ENCODE peak calls at places on chromosomes 2 and 18, in six cellular contexts. P, O, M, L, J and V are unnamed samples.

GRCh38 chr2:181751266-181752030 is 71.1 kb upstream of the NEUROD1 start:
- DNase-seq in O (no peak), P (no peak), L (no peak), M (no peak), J (no peak), V (no peak)

GRCh38 chr2:40448476-40449079 is 3.3 kb downstream of the SLC8A1 start:
- DNase-seq in O (no peak), J (no peak), M (peak), P (no peak), L (no peak), V (no peak)

GRCh38 chr18:8507361-8507760 is 101.9 kb upstream of the RAB12 start:
- DNase-seq in J (no peak), O (no peak), M (no peak), L (peak), P (no peak), V (peak)

GRCh38 chr2:129849559-129850160 is 129.8 kb upstream of the RAB6C start:
- DNase-seq in P (no peak), O (no peak), J (peak), L (no peak), M (peak), V (no peak)

GRCh38 chr2:233650981-233651380 is 14.7 kb downstream of the UGT1A10 start:
- DNase-seq in O (no peak), P (no peak), J (no peak), L (no peak), M (no peak), V (no peak)

GRCh38 chr18:841647-842370 is 29.8 kb upstream of the YES1 start:
- DNase-seq in P (no peak), O (no peak), J (no peak), M (no peak), L (no peak), V (peak)

GRCh38 chr2:6863792-6864191 is 1.9 kb downstream of the CMPK2 start:
- DNase-seq in J (no peak), M (no peak), L (no peak), P (no peak), O (no peak), V (peak)

GRCh38 chr2:159755788-159756187 is 42.2 kb downstream of the CD302 start:
- DNase-seq in M (peak), L (no peak), O (no peak), J (peak), P (no peak), V (no peak)

GRCh38 chr2:76491503-76491902 is 780.8 kb upstream of the GCFC2 start:
- DNase-seq in M (no peak), J (no peak), P (no peak), O (no peak), L (no peak), V (no peak)

GRCh38 chr18:45764000-45764686 is 40.2 kb downstream of the SLC14A1 start:
- DNase-seq in P (no peak), O (no peak), M (peak), L (no peak), J (peak), V (no peak)

GRCh38 chr2:216404010-216404618 is 8.2 kb upstream of the SMARCAL1 start:
- DNase-seq in J (no peak), P (no peak), O (no peak), M (peak), L (no peak), V (no peak)

GRCh38 chr2:217956895-217957457 is 45.8 kb downstream of the TNS1 start:
- DNase-seq in J (no peak), O (no peak), L (no peak), P (no peak), M (no peak), V (no peak)

GRCh38 chr2:72920317-72921087 is 3.2 kb downstream of the EMX1 start:
- DNase-seq in O (no peak), J (no peak), L (no peak), P (no peak), M (peak), V (peak)

GRCh38 chr2:8144131-8144631 is 537.7 kb upstream of the ID2 start:
- DNase-seq in J (no peak), L (no peak), M (no peak), O (no peak), P (no peak), V (no peak)

GRCh38 chr2:164514491-164514890 is 106.8 kb downstream of the GRB14 start:
- DNase-seq in M (no peak), O (no peak), P (peak), J (no peak), L (no peak), V (no peak)

GRCh38 chr2:226777611-226778010 is 22.0 kb downstream of the IRS1 start:
- DNase-seq in L (no peak), M (no peak), O (no peak), J (no peak), P (no peak), V (no peak)

GRCh38 chr18:10049721-10050120 is 135.9 kb downstream of the VAPA start:
- DNase-seq in P (no peak), M (no peak), L (no peak), J (no peak), O (no peak), V (no peak)

GRCh38 chr2:65299246-65299645 is 71.6 kb downstream of the ACTR2 start:
- DNase-seq in M (peak), O (peak), P (peak), J (peak), L (no peak), V (peak)

GRCh38 chr2:202064206-202064880 is 8.7 kb upstream of the KIAA2012 start:
- DNase-seq in O (no peak), J (peak), L (no peak), P (peak), M (no peak), V (peak)